ENCODE peak calls at places on chromosomes 1 and 21, in eight cellular contexts. Q, V, N, Z, U, M, B and R are unnamed samples.

GRCh38 chr1:76854255-76854654 is 13.0 kb upstream of the ST6GALNAC5 start:
- DNase-seq in Q (no peak), V (no peak), N (no peak), Z (no peak), U (no peak), M (no peak), B (no peak), R (no peak)

GRCh38 chr21:45050786-45051489 is 23.4 kb upstream of the ADARB1 start:
- DNase-seq in Q (no peak), V (no peak), N (no peak), Z (no peak), U (no peak), M (peak), B (no peak), R (no peak)

GRCh38 chr1:226979517-226980121 is 39.5 kb downstream of the COQ8A start:
- DNase-seq in Q (no peak), V (peak), N (no peak), Z (no peak), U (peak), M (no peak), B (no peak), R (no peak)

GRCh38 chr1:222979561-222979960 is 163.5 kb downstream of the TLR5 start:
- DNase-seq in Q (no peak), V (no peak), N (no peak), Z (no peak), U (no peak), M (no peak), B (no peak), R (no peak)

GRCh38 chr1:236181059-236181458 is 38.7 kb downstream of the GPR137B start:
- DNase-seq in Q (no peak), V (no peak), N (no peak), Z (no peak), U (no peak), M (no peak), B (no peak), R (no peak)

GRCh38 chr1:228139931-228140723 is at the start of gene GUK1:
- DNase-seq in Q (peak), V (peak), N (peak), Z (peak), U (peak), M (peak), B (peak), R (peak)

GRCh38 chr1:117229217-117229616 is 18.5 kb upstream of the VTCN1 start:
- DNase-seq in Q (no peak), V (no peak), N (no peak), Z (no peak), U (no peak), M (no peak), B (no peak), R (no peak)

GRCh38 chr1:153866045-153866850 is 56.5 kb downstream of the GATAD2B start:
- DNase-seq in Q (no peak), V (no peak), N (no peak), Z (no peak), U (no peak), M (peak), B (no peak), R (no peak)